ENCODE peak calls at places on chromosomes 12 and 14, in five cellular contexts. I is GM12891, B is IMR-90, O is HCT116, Y is gastrocnemius medialis. J is an unnamed sample.

GRCh38 chr14:34081576-34082136 is 130.8 kb upstream of the EGLN3 start:
- DNase-seq in I (no peak), B (peak; percentile 40), O (peak; percentile 57), Y (peak; percentile 26), J (no peak)

GRCh38 chr14:69880851-69881250 is 1.6 kb downstream of the SMOC1 start:
- DNase-seq in I (no peak), B (no peak), O (no peak), Y (no peak), J (no peak)

GRCh38 chr12:108055135-108055534 is 74.0 kb upstream of the WSCD2 start:
- DNase-seq in I (no peak), B (no peak), O (no peak), Y (no peak), J (no peak)

GRCh38 chr12:71018682-71019081 is 98.1 kb upstream of the PTPRR start:
- DNase-seq in I (no peak), B (no peak), O (no peak), Y (no peak), J (no peak)

GRCh38 chr12:95262808-95263207 is 45.2 kb downstream of the VEZT start:
- DNase-seq in I (no peak), B (peak; percentile 14), O (no peak), Y (no peak), J (no peak)

GRCh38 chr14:104436047-104436531 is 143.5 kb upstream of the C14orf180 start:
- DNase-seq in I (no peak), B (no peak), O (no peak), Y (peak; percentile 34), J (no peak)

GRCh38 chr14:66228267-66228970 is 257.8 kb upstream of the CCDC196 start:
- DNase-seq in I (no peak), B (no peak), O (peak; percentile 3), Y (no peak), J (no peak)

GRCh38 chr14:32083789-32084188 is 6.7 kb downstream of the ARHGAP5 start:
- DNase-seq in I (no peak), B (no peak), O (no peak), Y (no peak), J (no peak)

GRCh38 chr12:29148958-29149690 is at the start of gene FAR2:
- DNase-seq in I (peak; percentile 51), B (no peak), O (no peak), Y (no peak), J (peak; percentile 89)

GRCh38 chr12:51246254-51246853 is 7.7 kb downstream of the DAZAP2 start:
- DNase-seq in I (no peak), B (peak; percentile 68), O (no peak), Y (no peak), J (peak; percentile 63)

GRCh38 chr14:26104686-26105085 is 493.1 kb downstream of the NOVA1 start:
- DNase-seq in I (no peak), B (no peak), O (no peak), Y (no peak), J (no peak)

GRCh38 chr14:69848903-69849391 is 30.3 kb upstream of the SMOC1 start:
- DNase-seq in I (no peak), B (no peak), O (no peak), Y (peak; percentile 69), J (no peak)

GRCh38 chr12:32502693-32503510 is 103.5 kb downstream of the FGD4 start:
- DNase-seq in I (no peak), B (peak; percentile 55), O (no peak), Y (peak; percentile 70), J (no peak)

DNA sequence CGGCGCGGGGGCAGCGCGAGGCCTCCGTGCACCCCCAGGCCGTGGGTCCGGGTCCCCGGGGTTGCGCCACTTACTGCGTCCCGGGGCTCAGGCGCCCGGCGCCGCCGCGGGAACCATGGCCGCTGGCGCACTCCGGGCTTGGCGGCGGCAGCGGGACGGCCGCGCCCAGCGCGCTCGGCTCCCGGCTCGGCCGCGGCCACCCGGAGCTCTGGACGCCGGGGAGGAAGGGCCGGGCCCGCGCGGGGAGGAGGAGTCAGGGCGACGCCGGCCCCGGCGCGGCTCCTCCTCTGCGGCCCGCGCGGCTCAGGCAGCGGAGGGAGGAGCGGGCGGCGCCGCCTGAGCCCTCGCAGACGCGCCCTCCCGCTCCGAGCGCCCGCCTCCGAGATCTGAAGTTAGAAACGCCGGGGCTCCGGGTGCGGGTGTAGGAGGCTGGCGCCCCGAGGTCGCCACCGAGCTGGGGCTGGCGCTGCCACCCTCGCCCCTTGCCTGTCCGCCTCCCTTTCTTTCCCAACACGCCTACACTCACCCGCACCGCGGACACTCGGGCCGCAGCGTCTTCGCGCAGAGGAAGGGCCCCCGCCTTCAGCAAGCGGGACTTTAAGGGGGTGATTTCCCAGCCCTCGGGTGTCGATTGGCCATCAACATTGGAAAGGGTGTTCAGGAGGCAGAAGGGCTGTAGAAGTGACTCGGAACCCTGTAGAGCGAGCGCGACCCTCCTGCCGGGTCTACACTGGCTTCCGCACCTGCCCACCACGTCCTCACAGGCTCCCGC is at the start of gene NIN:
- DNase-seq in I (peak; percentile 64), B (peak; percentile 73), O (no peak), Y (peak; percentile 52), J (peak; percentile 81)
- TF ChIP-seq POLR2A in I (peak; percentile 4), B (no peak), O (no peak), Y (peak; percentile 65), J (peak; percentile 53)

DNA sequence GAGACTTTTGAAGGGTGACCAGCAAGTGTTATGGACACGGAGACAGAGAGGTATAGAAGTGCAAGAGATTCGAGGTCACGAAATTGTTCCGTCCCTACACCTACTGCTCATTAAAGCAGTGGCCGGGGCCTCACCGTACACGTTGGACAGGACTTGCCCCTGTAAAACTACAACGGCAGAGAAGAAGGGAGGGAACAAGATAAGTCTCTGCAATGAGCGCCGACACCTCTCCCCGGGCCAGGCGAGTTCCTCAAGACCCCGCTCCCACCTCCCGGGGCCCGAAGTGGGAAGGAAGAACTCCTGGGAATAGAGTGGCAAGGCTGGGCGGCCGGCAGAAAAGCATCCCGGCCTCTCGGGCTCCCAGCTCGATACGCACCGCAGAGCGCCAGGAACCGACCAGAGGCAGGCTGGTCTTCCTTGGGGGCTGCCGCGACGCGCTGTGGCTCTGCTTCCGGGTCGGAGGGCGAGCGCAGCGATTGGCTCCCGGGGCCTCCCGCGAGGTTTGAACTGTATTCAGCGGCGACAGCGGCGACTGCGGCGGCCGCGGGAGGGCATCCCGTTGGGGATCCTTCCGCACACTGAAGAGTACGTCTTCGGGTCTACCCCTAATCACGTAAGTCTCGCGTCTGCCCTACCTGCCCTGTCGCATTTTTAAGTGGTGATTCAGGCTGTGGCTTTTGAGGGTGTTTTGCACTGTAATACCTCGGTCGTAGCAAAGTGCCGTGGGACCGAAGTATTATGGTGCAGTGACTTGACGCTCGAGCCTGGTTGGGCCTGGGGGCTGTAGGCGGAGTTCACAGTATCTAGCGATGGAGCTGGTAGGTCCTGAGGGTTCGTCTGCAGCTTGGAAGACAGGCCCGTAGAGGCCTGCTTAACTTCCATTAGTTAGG is at the start of the genes NUP37 and PARPBP:
- DNase-seq in I (peak; percentile 66), B (peak; percentile 81), O (peak; percentile 86), Y (peak; percentile 81), J (peak; percentile 95)
- TF ChIP-seq POLR2A in I (peak; percentile 84), B (peak; percentile 77), O (peak; percentile 70), Y (peak; percentile 45), J (peak; percentile 97)

GRCh38 chr12:57632898-57633825 is at the start of gene B4GALNT1:
- DNase-seq in I (peak; percentile 76), B (peak; percentile 45), O (peak; percentile 46), Y (no peak), J (peak; percentile 76)
- TF ChIP-seq POLR2A in I (no peak), B (no peak), O (no peak), Y (no peak), J (no peak)

GRCh38 chr14:24271134-24271833 is at the start of gene RABGGTA:
- DNase-seq in I (peak; percentile 97), B (peak; percentile 83), O (peak; percentile 85), Y (peak; percentile 81), J (peak; percentile 96)
- TF ChIP-seq POLR2A in I (peak; percentile 79), B (peak; percentile 63), O (peak; percentile 76), Y (peak; percentile 35), J (peak; percentile 81)

GRCh38 chr14:68598621-68599447 is 194.0 kb downstream of the ZFP36L1 start:
- DNase-seq in I (no peak), B (peak; percentile 97), O (peak; percentile 97), Y (peak; percentile 59), J (no peak)
- TF ChIP-seq POLR2A in I (no peak), B (no peak), O (no peak), Y (no peak), J (no peak)

GRCh38 chr14:58395815-58396626 is at the start of gene TOMM20L:
- DNase-seq in I (peak; percentile 89), B (peak; percentile 48), O (peak; percentile 15), Y (peak; percentile 30), J (peak; percentile 89)
- TF ChIP-seq POLR2A in I (no peak), B (no peak), O (no peak), Y (no peak), J (peak; percentile 34)